ENCODE peak calls at places on chromosomes 11 and 22, in ten cellular contexts. K is foreskin melanocyte; F is stimulated activated CD4-positive, alpha-beta T cell treated with anti-CD3 and anti-CD28 coated beads, Interleukin-12 subunit alpha, Interleukin-12 subunit beta, amount 100 ng/mL, for 48 hours; M is neuronal stem cell; S is stromal cell of bone marrow; D is NCI-H460; N is pons; Q is ELR; P is coronary artery; R is endothelial cell. L is an unnamed sample.

GRCh38 chr11:65529475-65530156 is 4.7 kb downstream of the SCYL1 start:
- DNase-seq in K (no peak), N (no peak), F (no peak), M (no peak), Q (no peak), R (no peak), P (no peak), D (no peak), S (no peak), L (no peak)

GRCh38 chr11:102469196-102469821 is 16.7 kb upstream of the TMEM123 start:
- DNase-seq in S (peak), F (no peak), Q (no peak), N (no peak), D (no peak), K (no peak), P (no peak), R (no peak), M (no peak), L (peak)

GRCh38 chr11:116421529-116422185 is 351.1 kb downstream of the BUD13 start:
- DNase-seq in N (no peak), D (no peak), P (no peak), K (no peak), Q (no peak), M (no peak), F (no peak), R (no peak), S (no peak), L (no peak)

GRCh38 chr11:130737866-130738431 is 178.3 kb downstream of the SNX19 start:
- DNase-seq in K (no peak), Q (peak), P (no peak), M (no peak), F (no peak), R (no peak), N (no peak), D (no peak), S (peak), L (no peak)

GRCh38 chr11:14229472-14229871 is 129.5 kb downstream of the RRAS2 start:
- DNase-seq in F (no peak), D (no peak), M (no peak), P (no peak), K (no peak), R (no peak), N (no peak), S (no peak), Q (no peak), L (no peak)

GRCh38 chr11:36352919-36353318 is 56.8 kb downstream of the PRR5L start:
- DNase-seq in F (no peak), M (no peak), D (no peak), Q (no peak), R (no peak), K (no peak), N (peak), S (no peak), P (no peak), L (no peak)

GRCh38 chr11:128963744-128964340 is 21.2 kb upstream of the TP53AIP1 start:
- DNase-seq in Q (no peak), P (no peak), M (no peak), N (no peak), D (no peak), R (no peak), K (no peak), S (no peak), F (no peak), L (no peak)

GRCh38 chr22:23520875-23521441 is 59.1 kb downstream of the IGLL1 start:
- DNase-seq in K (peak), M (peak), R (no peak), F (no peak), N (peak), S (peak), Q (peak), D (no peak), P (no peak), L (peak)

GRCh38 chr11:65479184-65480145 is 19.4 kb upstream of the MALAT1 start:
- DNase-seq in K (no peak), P (peak), Q (peak), M (no peak), D (no peak), S (peak), R (no peak), F (no peak), N (peak), L (peak)

GRCh38 chr11:92897487-92897886 is 72.0 kb upstream of the MTNR1B start:
- DNase-seq in R (no peak), P (no peak), Q (no peak), M (no peak), K (no peak), F (no peak), N (no peak), D (no peak), S (no peak), L (no peak)

GRCh38 chr22:38570841-38571364 is 920 bp upstream of the DMC1 start:
- DNase-seq in P (peak), R (peak), M (peak), K (no peak), Q (peak), N (peak), S (peak), D (no peak), F (no peak), L (peak)

GRCh38 chr11:61828629-61829407 is 718 bp downstream of the FADS2 start:
- DNase-seq in S (no peak), P (peak), D (no peak), M (peak), F (peak), K (no peak), N (no peak), R (peak), Q (peak), L (peak)

L was measured in thyroid gland.